ENCODE peak calls at places on chromosomes 12 and 14, in eight cellular contexts. Y is body of pancreas, W is GM23248, Z is SK-N-SH, Q is fibroblast of mammary gland, L is stomach, C is pancreas, O is adipocyte. P is an unnamed sample.

GRCh38 chr14:104240426-104241157 is 102.2 kb downstream of the KIF26A start:
- DNase-seq in Y (peak; percentile 3), W (no peak), Z (peak; percentile 32), Q (no peak), L (peak; percentile 21), C (peak; percentile 25), O (no peak), P (no peak)

GRCh38 chr12:27330846-27331245 is 1.8 kb upstream of the BMAL2 start:
- DNase-seq in Y (no peak), W (peak; percentile 49), Z (no peak), Q (no peak), L (no peak), C (no peak), O (peak; percentile 38), P (no peak)

GRCh38 chr12:7327913-7328312 is 24.0 kb downstream of the ACSM4 start:
- DNase-seq in Y (no peak), W (peak; percentile 4), Z (no peak), Q (peak; percentile 21), L (no peak), C (no peak), O (no peak), P (no peak)

GRCh38 chr12:63294327-63294632 is 143.3 kb upstream of the AVPR1A start:
- DNase-seq in Y (peak; percentile 23), W (peak; percentile 73), Z (no peak), Q (peak; percentile 67), L (no peak), C (no peak), O (peak; percentile 89), P (peak; percentile 79)

GRCh38 chr14:38755036-38755435 is 348.0 kb downstream of the SEC23A start:
- DNase-seq in Y (no peak), W (no peak), Z (no peak), Q (no peak), L (no peak), C (no peak), O (no peak), P (no peak)

GRCh38 chr14:75514673-75515630 is 7.3 kb upstream of the BATF start:
- DNase-seq in Y (no peak), W (peak; percentile 59), Z (no peak), Q (peak; percentile 24), L (no peak), C (no peak), O (peak; percentile 7), P (no peak)

GRCh38 chr12:121438207-121438606 is 38.3 kb downstream of the RNF34 start:
- DNase-seq in Y (no peak), W (no peak), Z (no peak), Q (no peak), L (no peak), C (no peak), O (no peak), P (no peak)

GRCh38 chr14:92645841-92646478 is 102.5 kb downstream of the LGMN start:
- DNase-seq in Y (no peak), W (peak; percentile 90), Z (no peak), Q (peak; percentile 92), L (no peak), C (no peak), O (peak; percentile 86), P (no peak)

GRCh38 chr12:95715177-95715576 is 75.4 kb downstream of the NTN4 start:
- DNase-seq in Y (no peak), W (no peak), Z (no peak), Q (no peak), L (no peak), C (no peak), O (no peak), P (no peak)

GRCh38 chr14:55329999-55330710 is 58.9 kb downstream of the FBXO34 start:
- DNase-seq in Y (no peak), W (peak; percentile 61), Z (no peak), Q (peak; percentile 64), L (no peak), C (no peak), O (peak; percentile 34), P (peak; percentile 67)

DNA sequence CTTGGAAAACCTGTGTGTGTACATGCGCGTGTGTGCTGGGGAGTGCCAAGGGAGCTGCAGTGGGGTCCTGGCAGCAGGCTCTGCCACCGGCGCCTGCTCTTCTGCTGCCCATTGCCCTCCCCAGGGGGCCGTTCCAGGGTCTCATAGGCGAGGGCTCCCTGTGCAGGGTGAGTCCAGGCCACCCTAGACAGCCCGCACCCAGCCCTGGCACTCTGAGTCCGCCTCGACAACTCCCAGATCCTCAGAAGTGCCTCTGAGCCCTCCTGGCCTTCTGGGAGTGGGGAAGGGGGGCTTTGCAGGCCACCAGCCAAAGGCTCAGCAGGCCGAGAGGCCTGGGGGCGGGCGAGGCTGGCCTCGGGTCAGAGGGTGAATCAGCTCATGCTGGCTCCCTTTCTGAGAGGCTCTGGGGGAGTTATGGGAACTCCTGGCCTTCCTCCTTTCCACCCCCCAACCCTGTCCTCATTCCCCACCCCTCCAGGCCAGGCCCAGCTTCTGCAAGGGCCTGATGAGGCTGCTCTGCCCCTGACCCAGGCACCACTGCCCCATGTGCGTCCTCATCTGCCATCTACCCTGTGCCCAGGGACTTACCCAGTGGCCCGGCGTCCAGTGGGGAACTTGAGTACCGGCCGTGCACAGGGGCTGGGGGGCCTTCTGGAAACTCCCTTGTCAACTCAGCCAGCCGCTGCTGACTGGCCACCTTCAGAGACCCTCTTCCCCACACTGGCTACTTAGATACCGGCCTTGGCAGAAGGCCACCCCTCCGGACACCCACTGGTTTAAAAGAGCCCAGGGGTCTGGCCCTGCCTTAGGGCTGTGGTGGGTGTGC is 2.1 kb upstream of the TEDC1 start:
- DNase-seq in Y (peak; percentile 23), W (no peak), Z (no peak), Q (no peak), L (no peak), C (peak; percentile 87), O (no peak), P (no peak)
- H3K4me3 ChIP-seq in Y (no peak overlapping the region), W (peak overlapping the region; percentile 77), Z (peak overlapping the region; percentile 70), Q (no peak overlapping the region), L (peak overlapping the region; percentile 91), C (no peak overlapping the region), O (no peak overlapping the region), P (no peak overlapping the region)

GRCh38 chr12:124453419-124454351 is 113.7 kb downstream of the NCOR2 start:
- DNase-seq in Y (peak; percentile 62), W (peak; percentile 86), Z (peak; percentile 70), Q (peak; percentile 52), L (peak; percentile 70), C (peak; percentile 70), O (peak; percentile 51), P (peak; percentile 21)
- H3K4me3 ChIP-seq in Y (no peak overlapping the region), W (no peak overlapping the region), Z (no peak overlapping the region), Q (no peak overlapping the region), L (no peak overlapping the region), C (no peak overlapping the region), O (no peak overlapping the region), P (no peak overlapping the region)

GRCh38 chr12:70247653-70248199 is 4.5 kb downstream of the CNOT2 start:
- DNase-seq in Y (no peak), W (peak; percentile 18), Z (no peak), Q (peak; percentile 19), L (no peak), C (no peak), O (no peak), P (no peak)

GRCh38 chr12:70243510-70244331 is 488 bp downstream of the CNOT2 start:
- DNase-seq in Y (peak; percentile 66), W (peak; percentile 82), Z (peak; percentile 93), Q (peak; percentile 52), L (peak; percentile 60), C (peak; percentile 82), O (peak; percentile 77), P (peak; percentile 33)

GRCh38 chr12:70248916-70249315 is 5.7 kb downstream of the CNOT2 start:
- DNase-seq in Y (no peak), W (peak; percentile 35), Z (no peak), Q (peak; percentile 45), L (no peak), C (no peak), O (peak; percentile 25), P (no peak)

GRCh38 chr12:70245458-70245857 is 2.2 kb downstream of the CNOT2 start:
- DNase-seq in Y (no peak), W (no peak), Z (no peak), Q (no peak), L (no peak), C (no peak), O (no peak), P (no peak)

DNA sequence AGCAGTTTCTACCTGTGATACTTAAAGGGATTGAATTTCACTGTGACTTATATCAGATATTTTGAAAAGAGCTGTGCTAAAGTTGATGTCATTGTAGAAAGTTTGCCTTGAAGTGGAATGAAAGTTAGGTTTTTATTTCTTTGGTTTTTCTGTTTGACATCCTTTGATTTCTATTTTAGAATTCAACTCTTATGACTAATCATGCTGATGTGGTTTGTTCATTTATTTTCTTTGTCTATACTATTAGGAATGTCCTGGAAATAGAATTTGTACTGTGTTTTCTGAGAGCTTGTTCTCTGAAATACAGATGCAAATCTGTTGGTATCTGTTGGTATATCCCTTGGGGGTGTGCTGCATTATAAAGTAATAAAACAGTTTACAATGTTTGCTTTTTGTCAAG is 3.3 kb downstream of the CNOT2 start:
- DNase-seq in Y (no peak), W (peak; percentile 55), Z (no peak), Q (peak; percentile 31), L (no peak), C (no peak), O (peak; percentile 64), P (no peak)
- H3K4me3 ChIP-seq in Y (no peak overlapping the region), W (peak overlapping the region; percentile 97), Z (no peak overlapping the region), Q (no peak overlapping the region), L (no peak overlapping the region), C (no peak overlapping the region), O (peak overlapping the region; percentile 32), P (no peak overlapping the region)

GRCh38 chr14:89165810-89166209 is 251.2 kb downstream of the FOXN3 start:
- DNase-seq in Y (no peak), W (no peak), Z (no peak), Q (no peak), L (no peak), C (no peak), O (no peak), P (no peak)
- H3K4me3 ChIP-seq in Y (no peak overlapping the region), W (peak overlapping the region; percentile 32), Z (no peak overlapping the region), Q (no peak overlapping the region), L (no peak overlapping the region), C (no peak overlapping the region), O (no peak overlapping the region), P (no peak overlapping the region)

GRCh38 chr14:99944241-99944651 is 121.0 kb upstream of the EVL start:
- DNase-seq in Y (no peak), W (no peak), Z (no peak), Q (no peak), L (peak; percentile 36), C (no peak), O (no peak), P (no peak)

GRCh38 chr14:99943620-99944019 is 121.6 kb upstream of the EVL start:
- DNase-seq in Y (no peak), W (no peak), Z (no peak), Q (no peak), L (no peak), C (no peak), O (no peak), P (no peak)

GRCh38 chr14:99946652-99947489 is 118.4 kb upstream of the EVL start:
- DNase-seq in Y (no peak), W (peak; percentile 48), Z (peak; percentile 90), Q (no peak), L (peak; percentile 55), C (no peak), O (peak; percentile 54), P (no peak)

GRCh38 chr14:99947695-99948094 is 117.5 kb upstream of the EVL start:
- DNase-seq in Y (no peak), W (peak; percentile 26), Z (no peak), Q (peak; percentile 49), L (no peak), C (no peak), O (no peak), P (no peak)

GRCh38 chr14:99945732-99946651 is 119.2 kb upstream of the EVL start:
- DNase-seq in Y (no peak), W (peak; percentile 24), Z (no peak), Q (no peak), L (no peak), C (no peak), O (no peak), P (no peak)
- H3K4me3 ChIP-seq in Y (no peak overlapping the region), W (no peak overlapping the region), Z (no peak overlapping the region), Q (no peak overlapping the region), L (peak overlapping the region; percentile 25), C (no peak overlapping the region), O (no peak overlapping the region), P (no peak overlapping the region)

P was measured in bronchial epithelial cell.